ENCODE peak calls at places on chromosomes 1 and 21, in six cellular contexts. S, Q, D, W, H and Z are unnamed samples.

GRCh38 chr1:246583448-246584185 is 17.4 kb downstream of the CNST start:
- DNase-seq in D (no peak), H (no peak), S (no peak), Q (peak), W (no peak), Z (no peak)

GRCh38 chr1:174877208-174877673 is 122.5 kb upstream of the CACYBP start:
- DNase-seq in H (no peak), S (no peak), W (no peak), D (peak), Q (no peak), Z (no peak)

GRCh38 chr21:38649120-38649519 is 150.8 kb upstream of the ERG start:
- DNase-seq in S (no peak), H (no peak), D (no peak), W (no peak), Q (no peak), Z (no peak)

GRCh38 chr1:94961582-94961981 is 34.7 kb upstream of the CNN3 start:
- DNase-seq in Q (no peak), D (no peak), H (no peak), S (no peak), W (no peak), Z (no peak)

GRCh38 chr1:206502813-206503212 is 4.5 kb upstream of the RASSF5 start:
- DNase-seq in S (no peak), D (no peak), W (no peak), Q (no peak), H (no peak), Z (no peak)

GRCh38 chr1:92882817-92883216 is 51.0 kb downstream of the RPL5 start:
- DNase-seq in D (no peak), W (no peak), H (no peak), S (no peak), Q (no peak), Z (peak)

GRCh38 chr1:212700597-212700891 is 904 bp upstream of the BATF3 start:
- DNase-seq in W (no peak), Q (no peak), S (no peak), H (no peak), D (no peak), Z (no peak)

GRCh38 chr1:87684786-87685185 is 356.1 kb downstream of the LMO4 start:
- DNase-seq in W (no peak), S (peak), D (peak), H (no peak), Q (peak), Z (no peak)

GRCh38 chr21:45865106-45865835 is 116.3 kb upstream of the COL6A1 start:
- DNase-seq in H (no peak), W (no peak), D (no peak), S (no peak), Q (peak), Z (no peak)